ENCODE peak calls at places on chromosomes 12 and 14, in five cellular contexts. K is GM13977; D is CD4-positive, alpha-beta T cell; Q is choroid plexus epithelial cell; Y is A549. O is an unnamed sample.

GRCh38 chr12:3252416-3252815 is 175.2 kb downstream of the TSPAN9 start:
- DNase-seq in K (no peak), Y (no peak), D (no peak), Q (peak), O (no peak)

GRCh38 chr12:1553987-1554982 is 40.1 kb downstream of the FBXL14 start:
- DNase-seq in K (peak), Q (no peak), D (no peak), Y (no peak), O (no peak)

GRCh38 chr12:124928095-124928911 is 13.9 kb upstream of the UBC start:
- DNase-seq in Y (peak), K (no peak), Q (peak), D (peak), O (no peak)

GRCh38 chr12:47397664-47398281 is 308.1 kb downstream of the RPAP3 start:
- DNase-seq in D (peak), Q (peak), K (peak), Y (peak), O (no peak)

GRCh38 chr12:52010152-52010622 is 3.4 kb downstream of the TAMALIN start:
- DNase-seq in Q (peak), D (no peak), Y (no peak), K (no peak), O (no peak)

GRCh38 chr12:90074086-90074485 is 365.4 kb upstream of the ATP2B1 start:
- DNase-seq in Q (no peak), D (no peak), K (no peak), Y (no peak), O (no peak)

GRCh38 chr14:41899416-41899815 is 292.7 kb downstream of the LRFN5 start:
- DNase-seq in D (no peak), Q (peak), K (no peak), Y (no peak), O (no peak)

GRCh38 chr12:56116267-56117081 is at the start of gene RPL41:
- DNase-seq in Y (peak), Q (peak), K (peak), D (peak), O (peak)

GRCh38 chr12:34402228-34402898 is 380.1 kb downstream of the ALG10 start:
- DNase-seq in K (peak), Q (no peak), D (no peak), Y (no peak), O (no peak)

GRCh38 chr14:24051789-24052655 is at the start of gene CARMIL3:
- DNase-seq in D (peak), Q (peak), Y (peak), K (peak), O (peak)

GRCh38 chr12:22299294-22299912 is 35.1 kb downstream of the ST8SIA1 start:
- DNase-seq in D (no peak), Q (no peak), K (no peak), Y (no peak), O (no peak)

GRCh38 chr12:32047357-32047828 is 59.3 kb upstream of the BICD1 start:
- DNase-seq in Q (no peak), Y (no peak), K (no peak), D (no peak), O (no peak)

GRCh38 chr12:12265571-12266388 is 1.1 kb downstream of the LRP6 start:
- DNase-seq in Q (peak), Y (no peak), D (no peak), K (peak), O (no peak)

GRCh38 chr14:104770851-104771272 is 17.9 kb downstream of the SIVA1 start:
- DNase-seq in D (no peak), K (no peak), Y (no peak), Q (peak), O (no peak)

GRCh38 chr14:64074961-64075619 is 219.1 kb downstream of the ESR2 start:
- DNase-seq in Q (peak), Y (peak), K (no peak), D (no peak), O (no peak)

GRCh38 chr12:98371419-98371818 is 144.0 kb upstream of the TMPO start:
- DNase-seq in K (no peak), Q (peak), Y (no peak), D (no peak), O (no peak)

GRCh38 chr12:91986084-91986483 is 159.6 kb downstream of the BTG1 start:
- DNase-seq in K (no peak), Q (no peak), D (no peak), Y (peak), O (no peak)

GRCh38 chr12:119222222-119222951 is 43.7 kb downstream of the HSPB8 start:
- DNase-seq in D (no peak), Y (no peak), Q (no peak), K (no peak), O (no peak)

GRCh38 chr12:18580286-18580685 is 157.5 kb downstream of the PLCZ1 start:
- DNase-seq in Q (no peak), D (no peak), K (no peak), Y (no peak), O (no peak)

GRCh38 chr12:104624529-104624928 is 167.8 kb downstream of the CHST11 start:
- DNase-seq in Y (no peak), K (no peak), Q (no peak), D (no peak), O (no peak)

GRCh38 chr12:46107591-46107990 is 117.2 kb upstream of the SCAF11 start:
- DNase-seq in K (no peak), Q (no peak), Y (no peak), D (no peak), O (no peak)

GRCh38 chr12:40336573-40337199 is 111.9 kb downstream of the LRRK2 start:
- DNase-seq in Q (peak), D (no peak), K (peak), Y (peak), O (no peak)

GRCh38 chr14:32703246-32703645 is 235.4 kb upstream of the NPAS3 start:
- DNase-seq in Q (peak), Y (no peak), K (no peak), D (no peak), O (no peak)

GRCh38 chr14:97571861-97572555 is 774.8 kb downstream of the VRK1 start:
- DNase-seq in K (no peak), Q (no peak), D (no peak), Y (no peak), O (no peak)

GRCh38 chr14:96162741-96163140 is 41.9 kb upstream of the BDKRB2 start:
- DNase-seq in D (no peak), Q (peak), K (no peak), Y (no peak), O (no peak)

GRCh38 chr12:27549231-27549800 is 25.3 kb downstream of the PPFIBP1 start:
- DNase-seq in K (no peak), D (no peak), Y (peak), Q (peak), O (no peak)

GRCh38 chr12:752673-753400 is 458 bp downstream of the WNK1 start:
- DNase-seq in D (peak), K (peak), Q (peak), Y (no peak), O (peak)

GRCh38 chr12:12954878-12955625 is 3.1 kb upstream of the GPRC5D start:
- DNase-seq in D (no peak), K (no peak), Q (no peak), Y (no peak), O (no peak)

GRCh38 chr14:32933943-32934890 is 4.5 kb upstream of the NPAS3 start:
- DNase-seq in Q (peak), K (peak), D (no peak), Y (no peak), O (no peak)

GRCh38 chr14:74673768-74674167 is 39.1 kb downstream of the AREL1 start:
- DNase-seq in D (no peak), Q (no peak), Y (no peak), K (no peak), O (no peak)

GRCh38 chr12:95671265-95671664 is 119.3 kb downstream of the NTN4 start:
- DNase-seq in D (no peak), Q (no peak), Y (no peak), K (no peak), O (no peak)

GRCh38 chr12:75738486-75738885 is 227.1 kb upstream of the KRR1 start:
- DNase-seq in D (no peak), Q (peak), K (peak), Y (no peak), O (no peak)

GRCh38 chr14:56730468-56731145 is 79.7 kb downstream of the OTX2 start:
- DNase-seq in Q (peak), K (no peak), D (no peak), Y (no peak), O (no peak)

GRCh38 chr14:40164083-40164482 is 731.9 kb upstream of the FBXO33 start:
- DNase-seq in K (no peak), D (no peak), Q (no peak), Y (no peak), O (no peak)

GRCh38 chr14:25622752-25623151 is 572.8 kb upstream of the STXBP6 start:
- DNase-seq in Y (no peak), D (no peak), Q (no peak), K (no peak), O (no peak)

GRCh38 chr14:68945190-68945584 is 33.9 kb downstream of the ACTN1 start:
- DNase-seq in Q (no peak), D (no peak), K (no peak), Y (no peak), O (no peak)

GRCh38 chr12:1768585-1768984 is 51.8 kb upstream of the LRTM2 start:
- DNase-seq in Q (no peak), D (no peak), K (no peak), Y (no peak), O (no peak)

GRCh38 chr14:101151226-101151929 is 247.9 kb upstream of the RTL1 start:
- DNase-seq in K (no peak), D (no peak), Y (peak), Q (no peak), O (no peak)

GRCh38 chr12:66555113-66555512 is 123.8 kb downstream of the GRIP1 start:
- DNase-seq in Y (no peak), D (no peak), K (no peak), Q (peak), O (no peak)

GRCh38 chr12:6891637-6892036 is 13.0 kb upstream of the LRRC23 start:
- DNase-seq in D (no peak), Y (no peak), Q (no peak), K (no peak), O (no peak)

DNA sequence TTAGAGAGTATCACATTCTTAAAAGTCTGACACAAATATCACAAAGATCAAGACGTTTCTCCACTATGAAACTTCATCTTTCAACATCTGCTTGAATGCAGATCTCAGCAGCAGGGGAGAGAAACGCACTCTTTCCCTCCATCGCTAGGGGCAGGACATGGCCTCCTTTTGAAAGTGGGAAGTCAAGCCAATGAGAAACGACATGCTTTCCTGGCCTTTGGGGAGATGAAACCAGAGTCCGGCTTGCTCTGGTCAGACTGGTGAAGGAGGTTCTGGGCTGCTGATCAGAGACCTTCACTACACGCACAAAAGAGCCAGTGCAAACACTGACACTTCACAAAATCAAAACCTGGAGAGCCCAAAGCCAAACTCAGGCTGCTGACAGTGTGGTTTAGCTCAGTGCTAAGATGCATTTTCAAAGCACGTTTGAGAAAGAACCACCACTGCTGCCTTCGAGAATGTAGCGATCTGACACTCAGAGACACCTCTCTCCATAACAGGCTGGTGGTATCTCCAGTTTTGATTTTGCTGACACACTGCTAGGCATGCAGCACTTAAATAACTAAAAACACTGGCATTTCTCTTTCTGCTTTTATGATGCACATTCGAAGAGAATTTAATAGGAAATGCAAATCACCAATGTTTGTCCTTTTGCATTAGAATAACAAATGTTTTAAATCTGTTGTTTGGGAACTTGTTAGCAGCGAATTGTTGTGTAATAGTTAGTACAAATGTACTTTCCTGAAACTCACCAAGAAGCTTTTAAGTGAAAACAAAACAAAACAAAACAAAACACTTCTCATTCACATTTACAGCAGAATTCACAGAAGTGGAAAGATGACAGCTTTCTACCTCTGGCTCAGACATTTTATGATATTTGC is 93.9 kb upstream of the OVCH1 start:
- DNase-seq in Q (peak), Y (no peak), K (no peak), D (no peak), O (no peak)
- TF ChIP-seq CTCF in Q (peak), Y (no peak), K (no peak), D (no peak), O (no peak)

GRCh38 chr12:116389990-116390655 is 112.6 kb upstream of the MED13L start:
- DNase-seq in D (no peak), Y (peak), Q (peak), K (no peak), O (no peak)
- TF ChIP-seq CTCF in D (no peak), Y (no peak), Q (peak), K (no peak), O (no peak)

GRCh38 chr14:22106700-22107697 is 433.4 kb upstream of the OR4E1 start:
- DNase-seq in Q (no peak), K (no peak), D (no peak), Y (no peak), O (no peak)
- TF ChIP-seq CTCF in Q (no peak), K (no peak), D (no peak), Y (no peak), O (no peak)

GRCh38 chr14:60642270-60642789 is 6.9 kb downstream of the SIX1 start:
- DNase-seq in K (no peak), D (no peak), Y (no peak), Q (no peak), O (no peak)
- TF ChIP-seq CTCF in K (no peak), D (no peak), Y (no peak), Q (no peak), O (no peak)

O was measured in natural killer cell.